ENCODE peak calls at places on chromosome 17, in four cellular contexts. J, Y, E and T are unnamed samples.

GRCh38 chr17:79563237-79564013 is 47.4 kb downstream of the RBFOX3 start:
- DNase-seq in E (no peak), Y (no peak), J (peak; percentile 80), T (no peak)

GRCh38 chr17:6632530-6632929 is 8.0 kb downstream of the KIAA0753 start:
- DNase-seq in E (no peak), Y (no peak), J (no peak), T (no peak)

GRCh38 chr17:73820686-73821448 is 176.6 kb upstream of the SDK2 start:
- DNase-seq in J (no peak), Y (no peak), E (no peak), T (peak; percentile 76)

GRCh38 chr17:83055911-83056582 is 23.4 kb upstream of the METRNL start:
- DNase-seq in Y (no peak), E (no peak), J (peak; percentile 92), T (no peak)

GRCh38 chr17:68533887-68534700 is 21.9 kb downstream of the PRKAR1A start:
- DNase-seq in E (peak; percentile 42), J (peak; percentile 44), Y (no peak), T (peak; percentile 46)

GRCh38 chr17:40530988-40531971 is 29.9 kb upstream of the TNS4 start:
- DNase-seq in Y (peak; percentile 50), E (no peak), J (no peak), T (no peak)

GRCh38 chr17:60506312-60506711 is 19.7 kb downstream of the APPBP2 start:
- DNase-seq in E (no peak), J (peak; percentile 86), Y (no peak), T (no peak)

GRCh38 chr17:75824591-75825518 is 19.3 kb downstream of the UNC13D start:
- DNase-seq in E (no peak), Y (no peak), J (no peak), T (no peak)

GRCh38 chr17:33520404-33521032 is 227.4 kb upstream of the ASIC2 start:
- DNase-seq in Y (no peak), E (peak; percentile 9), J (peak; percentile 1), T (no peak)

GRCh38 chr17:31549121-31549524 is 157.6 kb downstream of the RAB11FIP4 start:
- DNase-seq in E (peak; percentile 67), Y (no peak), J (peak; percentile 44), T (peak; percentile 32)

GRCh38 chr17:47949951-47950350 is 7.7 kb downstream of the PRR15L start:
- DNase-seq in J (no peak), E (no peak), Y (no peak), T (no peak)

GRCh38 chr17:64024215-64024654 is 3.8 kb upstream of the ICAM2 start:
- DNase-seq in J (no peak), E (no peak), Y (no peak), T (no peak)

GRCh38 chr17:71260366-71260765 is 860.5 kb upstream of the SOX9 start:
- DNase-seq in E (no peak), J (peak; percentile 17), Y (no peak), T (no peak)

GRCh38 chr17:36869856-36870617 is 67.2 kb upstream of the LHX1 start:
- DNase-seq in E (no peak), J (peak; percentile 53), Y (no peak), T (no peak)

GRCh38 chr17:27418366-27418615 is 38.0 kb upstream of the KSR1 start:
- DNase-seq in J (no peak), E (no peak), Y (no peak), T (no peak)

GRCh38 chr17:81527591-81528383 is at the start of gene FSCN2:
- DNase-seq in J (peak; percentile 57), E (no peak), Y (no peak), T (no peak)

GRCh38 chr17:7114241-7114874 is at the start of gene ASGR2:
- DNase-seq in Y (no peak), J (no peak), E (no peak), T (no peak)

GRCh38 chr17:36921131-36921851 is 16.0 kb upstream of the LHX1 start:
- DNase-seq in J (peak; percentile 83), E (no peak), Y (no peak), T (peak; percentile 44)

GRCh38 chr17:3678095-3678820 is 9.6 kb downstream of the EMC6 start:
- DNase-seq in J (no peak), Y (no peak), E (no peak), T (no peak)

GRCh38 chr17:20092292-20092867 is 83.2 kb downstream of the SPECC1 start:
- DNase-seq in Y (no peak), J (no peak), E (peak; percentile 68), T (no peak)

GRCh38 chr17:5780476-5780875 is 196.2 kb upstream of the NLRP1 start:
- DNase-seq in J (peak; percentile 88), Y (no peak), E (no peak), T (no peak)

GRCh38 chr17:77836557-77837041 is 121.9 kb upstream of the TNRC6C start:
- DNase-seq in J (peak; percentile 71), E (no peak), Y (peak; percentile 75), T (peak; percentile 52)

GRCh38 chr17:44900894-44901293 is 1.6 kb upstream of the EFTUD2 start:
- DNase-seq in E (peak; percentile 73), Y (no peak), J (peak; percentile 85), T (peak; percentile 93)

GRCh38 chr17:48728232-48729231 is at the start of gene HOXB13:
- DNase-seq in E (no peak), J (peak; percentile 71), Y (no peak), T (peak; percentile 59)

GRCh38 chr17:74192950-74193781 is 10.3 kb upstream of the RPL38 start:
- DNase-seq in Y (no peak), E (peak; percentile 86), J (no peak), T (peak; percentile 97)